ENCODE peak calls at places on chromosome 1, in six cellular contexts. One of them, this sample, is unnamed.

GRCh38 chr1:32753532-32754281 is 51.1 kb upstream of the SYNC start:
- DNase-seq in lower lobe of right lung: peak
- DNase-seq in astrocyte of the spinal cord: peak
- DNase-seq in prostate gland: peak
- DNase-seq in HCT116: no peak
- DNase-seq in kidney epithelial cell: no peak
- DNase-seq in this sample: no peak

GRCh38 chr1:156477526-156478249 is 22.9 kb downstream of the MEF2D start:
- DNase-seq in HCT116: no peak
- DNase-seq in kidney epithelial cell: no peak
- DNase-seq in lower lobe of right lung: no peak
- DNase-seq in astrocyte of the spinal cord: no peak
- DNase-seq in prostate gland: no peak
- DNase-seq in this sample: no peak

GRCh38 chr1:177811461-177811860 is 158.4 kb downstream of the SEC16B start:
- DNase-seq in prostate gland: no peak
- DNase-seq in astrocyte of the spinal cord: no peak
- DNase-seq in kidney epithelial cell: no peak
- DNase-seq in lower lobe of right lung: no peak
- DNase-seq in HCT116: no peak
- DNase-seq in this sample: no peak

GRCh38 chr1:233281711-233282581 is 13.6 kb downstream of the PCNX2 start:
- DNase-seq in lower lobe of right lung: no peak
- DNase-seq in kidney epithelial cell: no peak
- DNase-seq in astrocyte of the spinal cord: peak
- DNase-seq in prostate gland: no peak
- DNase-seq in HCT116: no peak
- DNase-seq in this sample: no peak

GRCh38 chr1:220409751-220410370 is 118.1 kb upstream of the MARK1 start:
- DNase-seq in kidney epithelial cell: no peak
- DNase-seq in prostate gland: no peak
- DNase-seq in astrocyte of the spinal cord: no peak
- DNase-seq in HCT116: no peak
- DNase-seq in lower lobe of right lung: no peak
- DNase-seq in this sample: no peak

GRCh38 chr1:155130272-155131006 is 2.8 kb downstream of the EFNA1 start:
- DNase-seq in lower lobe of right lung: no peak
- DNase-seq in HCT116: no peak
- DNase-seq in prostate gland: no peak
- DNase-seq in astrocyte of the spinal cord: no peak
- DNase-seq in kidney epithelial cell: no peak
- DNase-seq in this sample: no peak

GRCh38 chr1:224622831-224623230 is 6.7 kb downstream of the CNIH3 start:
- DNase-seq in HCT116: no peak
- DNase-seq in kidney epithelial cell: no peak
- DNase-seq in astrocyte of the spinal cord: no peak
- DNase-seq in lower lobe of right lung: no peak
- DNase-seq in prostate gland: no peak
- DNase-seq in this sample: no peak

GRCh38 chr1:54906586-54906985 is 19.6 kb upstream of the DHCR24 start:
- DNase-seq in lower lobe of right lung: no peak
- DNase-seq in astrocyte of the spinal cord: no peak
- DNase-seq in prostate gland: no peak
- DNase-seq in HCT116: no peak
- DNase-seq in kidney epithelial cell: no peak
- DNase-seq in this sample: no peak

GRCh38 chr1:43711524-43712386 is 4.4 kb downstream of the ST3GAL3 start:
- DNase-seq in lower lobe of right lung: no peak
- DNase-seq in prostate gland: no peak
- DNase-seq in astrocyte of the spinal cord: peak
- DNase-seq in kidney epithelial cell: peak
- DNase-seq in HCT116: no peak
- DNase-seq in this sample: no peak

GRCh38 chr1:150881331-150882070 is 5.1 kb upstream of the ARNT start:
- DNase-seq in lower lobe of right lung: no peak
- DNase-seq in kidney epithelial cell: peak
- DNase-seq in HCT116: no peak
- DNase-seq in astrocyte of the spinal cord: peak
- DNase-seq in prostate gland: no peak
- DNase-seq in this sample: peak

GRCh38 chr1:43913051-43913501 is 20.5 kb upstream of the ARTN start:
- DNase-seq in HCT116: no peak
- DNase-seq in prostate gland: no peak
- DNase-seq in lower lobe of right lung: no peak
- DNase-seq in kidney epithelial cell: no peak
- DNase-seq in astrocyte of the spinal cord: no peak
- DNase-seq in this sample: no peak

GRCh38 chr1:19222573-19222972 is 12.5 kb upstream of the UBR4 start:
- DNase-seq in prostate gland: no peak
- DNase-seq in kidney epithelial cell: no peak
- DNase-seq in HCT116: no peak
- DNase-seq in astrocyte of the spinal cord: no peak
- DNase-seq in lower lobe of right lung: no peak
- DNase-seq in this sample: no peak

GRCh38 chr1:55520861-55521260 is 305.7 kb upstream of the USP24 start:
- DNase-seq in prostate gland: no peak
- DNase-seq in kidney epithelial cell: no peak
- DNase-seq in astrocyte of the spinal cord: no peak
- DNase-seq in lower lobe of right lung: no peak
- DNase-seq in HCT116: no peak
- DNase-seq in this sample: no peak

GRCh38 chr1:206941766-206942418 is 4.4 kb downstream of the PIGR start:
- DNase-seq in HCT116: no peak
- DNase-seq in lower lobe of right lung: no peak
- DNase-seq in prostate gland: no peak
- DNase-seq in kidney epithelial cell: peak
- DNase-seq in astrocyte of the spinal cord: no peak
- DNase-seq in this sample: no peak

GRCh38 chr1:241460098-241460873 is 59.3 kb downstream of the FH start:
- DNase-seq in prostate gland: no peak
- DNase-seq in HCT116: no peak
- DNase-seq in astrocyte of the spinal cord: no peak
- DNase-seq in kidney epithelial cell: no peak
- DNase-seq in lower lobe of right lung: no peak
- DNase-seq in this sample: no peak

GRCh38 chr1:91816055-91816454 is 69.9 kb downstream of the TGFBR3 start:
- DNase-seq in kidney epithelial cell: no peak
- DNase-seq in prostate gland: no peak
- DNase-seq in astrocyte of the spinal cord: no peak
- DNase-seq in HCT116: no peak
- DNase-seq in lower lobe of right lung: no peak
- DNase-seq in this sample: no peak

GRCh38 chr1:153613406-153613805 is 469 bp upstream of the S100A16 start:
- DNase-seq in lower lobe of right lung: no peak
- DNase-seq in astrocyte of the spinal cord: no peak
- DNase-seq in HCT116: no peak
- DNase-seq in prostate gland: no peak
- DNase-seq in kidney epithelial cell: no peak
- DNase-seq in this sample: no peak

GRCh38 chr1:38817958-38818705 is 41.4 kb downstream of the RRAGC start:
- DNase-seq in lower lobe of right lung: peak
- DNase-seq in astrocyte of the spinal cord: no peak
- DNase-seq in prostate gland: no peak
- DNase-seq in kidney epithelial cell: no peak
- DNase-seq in HCT116: no peak
- DNase-seq in this sample: no peak

GRCh38 chr1:153000294-153000693 is 1.3 kb upstream of the SPRR3 start:
- DNase-seq in kidney epithelial cell: no peak
- DNase-seq in prostate gland: no peak
- DNase-seq in astrocyte of the spinal cord: no peak
- DNase-seq in HCT116: no peak
- DNase-seq in lower lobe of right lung: no peak
- DNase-seq in this sample: no peak

GRCh38 chr1:110118636-110119396 is 6.6 kb downstream of the UBL4B start:
- DNase-seq in HCT116: no peak
- DNase-seq in prostate gland: no peak
- DNase-seq in astrocyte of the spinal cord: no peak
- DNase-seq in kidney epithelial cell: no peak
- DNase-seq in lower lobe of right lung: no peak
- DNase-seq in this sample: no peak

GRCh38 chr1:25033828-25034451 is 103.9 kb upstream of the RUNX3 start:
- DNase-seq in lower lobe of right lung: peak
- DNase-seq in kidney epithelial cell: no peak
- DNase-seq in astrocyte of the spinal cord: no peak
- DNase-seq in prostate gland: no peak
- DNase-seq in HCT116: no peak
- DNase-seq in this sample: no peak

GRCh38 chr1:180640531-180640949 is 8.7 kb downstream of the XPR1 start:
- DNase-seq in astrocyte of the spinal cord: no peak
- DNase-seq in lower lobe of right lung: no peak
- DNase-seq in kidney epithelial cell: no peak
- DNase-seq in prostate gland: no peak
- DNase-seq in HCT116: no peak
- DNase-seq in this sample: no peak

GRCh38 chr1:196312739-196313138 is 295.5 kb downstream of the KCNT2 start:
- DNase-seq in HCT116: no peak
- DNase-seq in lower lobe of right lung: no peak
- DNase-seq in astrocyte of the spinal cord: no peak
- DNase-seq in kidney epithelial cell: no peak
- DNase-seq in prostate gland: no peak
- DNase-seq in this sample: no peak

GRCh38 chr1:26879793-26880192 is 10.3 kb downstream of the GPN2 start:
- DNase-seq in kidney epithelial cell: no peak
- DNase-seq in astrocyte of the spinal cord: no peak
- DNase-seq in prostate gland: no peak
- DNase-seq in HCT116: no peak
- DNase-seq in lower lobe of right lung: no peak
- DNase-seq in this sample: no peak

GRCh38 chr1:220962031-220962751 is 82.9 kb downstream of the HLX start:
- DNase-seq in HCT116: no peak
- DNase-seq in kidney epithelial cell: peak
- DNase-seq in lower lobe of right lung: no peak
- DNase-seq in astrocyte of the spinal cord: peak
- DNase-seq in prostate gland: no peak
- DNase-seq in this sample: peak

GRCh38 chr1:99465176-99465900 is 180.6 kb upstream of the PALMD start:
- DNase-seq in kidney epithelial cell: no peak
- DNase-seq in astrocyte of the spinal cord: peak
- DNase-seq in HCT116: no peak
- DNase-seq in prostate gland: no peak
- DNase-seq in lower lobe of right lung: no peak
- DNase-seq in this sample: peak

GRCh38 chr1:10085076-10085475 is 52.3 kb downstream of the UBE4B start:
- DNase-seq in prostate gland: no peak
- DNase-seq in lower lobe of right lung: no peak
- DNase-seq in astrocyte of the spinal cord: no peak
- DNase-seq in HCT116: no peak
- DNase-seq in kidney epithelial cell: no peak
- DNase-seq in this sample: no peak

GRCh38 chr1:3116560-3116959 is 47.6 kb downstream of the PRDM16 start:
- DNase-seq in HCT116: no peak
- DNase-seq in prostate gland: no peak
- DNase-seq in kidney epithelial cell: no peak
- DNase-seq in lower lobe of right lung: no peak
- DNase-seq in astrocyte of the spinal cord: no peak
- DNase-seq in this sample: no peak
- H3K4me3 ChIP-seq in HCT116: no peak
- H3K4me3 ChIP-seq in prostate gland: no peak
- H3K4me3 ChIP-seq in kidney epithelial cell: no peak
- H3K4me3 ChIP-seq in lower lobe of right lung: no peak
- H3K4me3 ChIP-seq in astrocyte of the spinal cord: no peak
- H3K4me3 ChIP-seq in this sample: no peak

DNA sequence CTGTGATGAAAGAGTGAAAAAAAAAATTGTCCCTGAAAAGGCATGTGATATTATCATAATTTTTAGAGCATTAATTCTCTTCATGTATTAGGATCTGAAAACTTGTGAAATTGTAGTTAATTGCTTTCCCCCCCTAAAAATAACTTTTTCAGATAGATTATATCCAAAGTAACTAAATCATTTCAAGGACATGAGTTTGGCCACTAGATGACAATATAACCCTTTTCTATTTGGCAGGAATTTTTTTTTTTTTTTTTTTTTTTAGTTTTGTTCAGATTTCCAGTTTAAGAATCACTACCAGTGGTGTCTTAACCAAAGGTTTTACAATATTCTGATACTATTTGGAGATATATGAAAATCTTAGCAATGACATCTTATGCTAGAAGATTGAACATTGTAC is 370.8 kb downstream of the AMY1C start:
- DNase-seq in HCT116: no peak
- DNase-seq in kidney epithelial cell: no peak
- DNase-seq in prostate gland: no peak
- DNase-seq in astrocyte of the spinal cord: no peak
- DNase-seq in lower lobe of right lung: no peak
- DNase-seq in this sample: no peak
- TF ChIP-seq CTCF in HCT116: no peak
- TF ChIP-seq CTCF in kidney epithelial cell: no peak
- TF ChIP-seq CTCF in prostate gland: no peak
- TF ChIP-seq CTCF in astrocyte of the spinal cord: no peak
- TF ChIP-seq CTCF in lower lobe of right lung: no peak
- TF ChIP-seq CTCF in this sample: no peak

GRCh38 chr1:41833519-41834000 is 85.2 kb downstream of the HIVEP3 start:
- DNase-seq in prostate gland: no peak
- DNase-seq in lower lobe of right lung: no peak
- DNase-seq in kidney epithelial cell: no peak
- DNase-seq in HCT116: no peak
- DNase-seq in astrocyte of the spinal cord: no peak
- DNase-seq in this sample: no peak

GRCh38 chr1:41835488-41835887 is 83.2 kb downstream of the HIVEP3 start:
- DNase-seq in lower lobe of right lung: no peak
- DNase-seq in HCT116: no peak
- DNase-seq in astrocyte of the spinal cord: peak
- DNase-seq in kidney epithelial cell: no peak
- DNase-seq in prostate gland: no peak
- DNase-seq in this sample: no peak

GRCh38 chr1:41840592-41841246 is 78.0 kb downstream of the HIVEP3 start:
- DNase-seq in HCT116: peak
- DNase-seq in astrocyte of the spinal cord: peak
- DNase-seq in kidney epithelial cell: no peak
- DNase-seq in lower lobe of right lung: no peak
- DNase-seq in prostate gland: peak
- DNase-seq in this sample: no peak

GRCh38 chr1:41838266-41838665 is 80.5 kb downstream of the HIVEP3 start:
- DNase-seq in astrocyte of the spinal cord: no peak
- DNase-seq in lower lobe of right lung: no peak
- DNase-seq in kidney epithelial cell: no peak
- DNase-seq in prostate gland: no peak
- DNase-seq in HCT116: no peak
- DNase-seq in this sample: no peak

DNA sequence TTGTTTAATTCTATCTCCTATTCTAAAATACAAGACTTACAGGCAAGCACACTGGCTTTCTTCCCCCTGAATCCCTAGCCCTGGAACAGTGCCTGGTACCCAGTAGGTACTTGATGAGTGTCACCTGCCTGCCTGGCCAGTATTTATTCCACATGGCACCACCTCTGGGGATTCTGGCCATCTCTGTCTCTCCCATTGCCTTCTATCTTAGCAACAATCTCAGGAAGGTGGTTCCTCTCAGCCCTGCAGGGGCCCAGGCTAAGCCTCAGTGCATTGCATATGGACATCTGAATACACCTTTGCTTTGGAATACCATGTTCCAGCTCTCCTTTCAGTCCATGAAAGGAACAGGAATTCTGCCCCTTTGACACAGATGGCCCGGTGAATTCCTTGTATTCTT is 81.0 kb downstream of the HIVEP3 start:
- DNase-seq in prostate gland: no peak
- DNase-seq in HCT116: no peak
- DNase-seq in lower lobe of right lung: no peak
- DNase-seq in astrocyte of the spinal cord: no peak
- DNase-seq in kidney epithelial cell: no peak
- DNase-seq in this sample: no peak
- H3K4me3 ChIP-seq in prostate gland: no peak
- H3K4me3 ChIP-seq in HCT116: no peak
- H3K4me3 ChIP-seq in lower lobe of right lung: no peak
- H3K4me3 ChIP-seq in astrocyte of the spinal cord: no peak
- H3K4me3 ChIP-seq in kidney epithelial cell: no peak
- H3K4me3 ChIP-seq in this sample: no peak

GRCh38 chr1:204463125-204464060 is 31.2 kb downstream of the PIK3C2B start:
- DNase-seq in HCT116: no peak
- DNase-seq in lower lobe of right lung: no peak
- DNase-seq in prostate gland: no peak
- DNase-seq in kidney epithelial cell: no peak
- DNase-seq in astrocyte of the spinal cord: no peak
- DNase-seq in this sample: no peak
- TF ChIP-seq CTCF in HCT116: no peak
- TF ChIP-seq CTCF in lower lobe of right lung: no peak
- TF ChIP-seq CTCF in prostate gland: no peak
- TF ChIP-seq CTCF in kidney epithelial cell: no peak
- TF ChIP-seq CTCF in astrocyte of the spinal cord: no peak
- TF ChIP-seq CTCF in this sample: no peak